ENCODE peak calls at places on chromosomes 16 and 17, in six cellular contexts. I is neural progenitor cell, E is non-pigmented ciliary epithelial cell, P is astrocyte of the cerebellum, Z is T1000, T is MV-4-11. G is an unnamed sample.

GRCh38 chr17:55601874-55602364 is 90.7 kb upstream of the SMIM36 start:
- DNase-seq in P (peak), I (peak), Z (peak), T (peak), E (no peak), G (no peak)

GRCh38 chr17:7842950-7843535 is 9.0 kb downstream of the KDM6B start:
- DNase-seq in I (peak), E (peak), P (no peak), T (peak), Z (no peak), G (peak)

GRCh38 chr17:50057521-50057991 is 1.6 kb downstream of the ITGA3 start:
- DNase-seq in E (no peak), T (no peak), I (no peak), Z (no peak), P (no peak), G (peak)

GRCh38 chr17:38453951-38454421 is 25.7 kb downstream of the ARHGAP23 start:
- DNase-seq in T (peak), I (peak), P (no peak), E (no peak), Z (peak), G (no peak)

GRCh38 chr16:13568803-13569202 is 351.2 kb upstream of the ERCC4 start:
- DNase-seq in I (no peak), P (no peak), E (no peak), T (no peak), Z (no peak), G (no peak)

GRCh38 chr17:16398270-16399267 is 16.8 kb upstream of the TRPV2 start:
- DNase-seq in P (no peak), E (no peak), I (no peak), T (no peak), Z (no peak), G (no peak)

GRCh38 chr16:11681526-11681925 is 13.3 kb downstream of the SNN start:
- DNase-seq in P (no peak), Z (no peak), I (no peak), T (peak), E (no peak), G (no peak)

GRCh38 chr16:27786881-27787625 is 237.1 kb downstream of the KATNIP start:
- DNase-seq in I (no peak), Z (no peak), P (no peak), T (no peak), E (no peak), G (no peak)

GRCh38 chr17:2889256-2889655 is 93.0 kb downstream of the RAP1GAP2 start:
- DNase-seq in T (no peak), P (no peak), Z (no peak), E (no peak), I (no peak), G (no peak)

GRCh38 chr16:5412721-5413120 is 315.1 kb upstream of the EEF2KMT start:
- DNase-seq in I (peak), Z (no peak), P (no peak), T (no peak), E (no peak), G (no peak)

GRCh38 chr16:84952335-84953050 is 58.8 kb downstream of the ZDHHC7 start:
- DNase-seq in P (peak), T (peak), Z (peak), E (peak), I (peak), G (peak)

GRCh38 chr17:8621585-8621984 is 8.9 kb downstream of the MYH10 start:
- DNase-seq in E (no peak), T (peak), Z (no peak), I (no peak), P (no peak), G (no peak)

GRCh38 chr16:22326771-22327445 is 29.7 kb downstream of the POLR3E start:
- DNase-seq in T (no peak), E (no peak), P (no peak), Z (no peak), I (no peak), G (no peak)

GRCh38 chr17:64773836-64774761 is 112.0 kb upstream of the SMURF2 start:
- DNase-seq in E (no peak), Z (peak), P (peak), I (peak), T (no peak), G (no peak)